ENCODE peak calls at places on chromosomes 4 and X, in eight cellular contexts. L, M, X, Y, Q, J, H and Z are unnamed samples.

GRCh38 chr4:5882947-5883346 is 9.9 kb downstream of the CRMP1 start:
- DNase-seq in L (no peak), M (no peak), X (no peak), Y (no peak), Q (no peak), J (no peak), H (no peak), Z (no peak)

GRCh38 chr4:39083164-39083563 is 21.1 kb downstream of the KLHL5 start:
- DNase-seq in L (no peak), M (no peak), X (no peak), Y (peak; percentile 47), Q (peak; percentile 57), J (no peak), H (peak; percentile 34), Z (no peak)

GRCh38 chr4:164977243-164978164 is at the start of gene TRIM61:
- DNase-seq in L (no peak), M (no peak), X (no peak), Y (no peak), Q (peak; percentile 76), J (no peak), H (peak; percentile 54), Z (peak; percentile 37)

GRCh38 chrX:10781847-10782530 is 161.6 kb upstream of the MID1 start:
- DNase-seq in L (no peak), M (no peak), X (no peak), Y (no peak), Q (no peak), J (no peak), H (no peak), Z (no peak)

GRCh38 chr4:185682236-185682635 is 129.8 kb downstream of the SORBS2 start:
- DNase-seq in L (no peak), M (no peak), X (no peak), Y (peak; percentile 39), Q (peak; percentile 9), J (no peak), H (peak; percentile 12), Z (no peak)

GRCh38 chr4:40189997-40190396 is 6.8 kb upstream of the RHOH start:
- DNase-seq in L (no peak), M (no peak), X (no peak), Y (no peak), Q (no peak), J (no peak), H (peak; percentile 11), Z (no peak)

GRCh38 chr4:152996101-152996500 is 60.0 kb downstream of the FHDC1 start:
- DNase-seq in L (no peak), M (no peak), X (no peak), Y (no peak), Q (peak; percentile 13), J (peak; percentile 34), H (no peak), Z (no peak)

GRCh38 chr4:5704276-5704675 is 4.1 kb downstream of the EVC2 start:
- DNase-seq in L (no peak), M (no peak), X (no peak), Y (no peak), Q (no peak), J (no peak), H (no peak), Z (no peak)

GRCh38 chr4:184815046-184815877 is 10.5 kb downstream of the ACSL1 start:
- DNase-seq in L (peak; percentile 91), M (peak; percentile 5), X (no peak), Y (peak; percentile 65), Q (peak; percentile 87), J (no peak), H (peak; percentile 74), Z (peak; percentile 37)

GRCh38 chr4:81845761-81846160 is 374.1 kb upstream of the RASGEF1B start:
- DNase-seq in L (no peak), M (no peak), X (no peak), Y (no peak), Q (peak; percentile 55), J (no peak), H (no peak), Z (no peak)

GRCh38 chrX:12447448-12448154 is 309.3 kb downstream of the FRMPD4 start:
- DNase-seq in L (no peak), M (no peak), X (no peak), Y (peak; percentile 18), Q (peak; percentile 83), J (no peak), H (peak; percentile 95), Z (no peak)

GRCh38 chr4:108247511-108248088 is 78.9 kb upstream of the LEF1 start:
- DNase-seq in L (no peak), M (no peak), X (no peak), Y (no peak), Q (no peak), J (no peak), H (no peak), Z (no peak)

GRCh38 chrX:71440401-71440800 is 74.2 kb downstream of the TAF1 start:
- DNase-seq in L (no peak), M (no peak), X (no peak), Y (no peak), Q (no peak), J (no peak), H (no peak), Z (no peak)